ENCODE peak calls at places on chromosomes 5 and 9, in five cellular contexts. One of them, this sample, is unnamed.

GRCh38 chr9:650362-650761 is 191.1 kb upstream of the DMRT1 start:
- ATAC-seq in GM12878: peak
- ATAC-seq in body of pancreas: no peak
- ATAC-seq in PC-3: no peak
- ATAC-seq in pancreas: peak
- ATAC-seq in this sample: no peak

GRCh38 chr9:135946392-135946994 is 14.7 kb downstream of the UBAC1 start:
- ATAC-seq in GM12878: no peak
- ATAC-seq in PC-3: no peak
- ATAC-seq in pancreas: no peak
- ATAC-seq in body of pancreas: no peak
- ATAC-seq in this sample: no peak

GRCh38 chr5:55959208-55959607 is 35.6 kb downstream of the IL6ST start:
- ATAC-seq in body of pancreas: no peak
- ATAC-seq in PC-3: no peak
- ATAC-seq in pancreas: no peak
- ATAC-seq in GM12878: peak
- ATAC-seq in this sample: no peak

GRCh38 chr9:98095401-98095800 is 23.6 kb downstream of the TRIM14 start:
- ATAC-seq in PC-3: no peak
- ATAC-seq in GM12878: no peak
- ATAC-seq in body of pancreas: no peak
- ATAC-seq in pancreas: no peak
- ATAC-seq in this sample: no peak

GRCh38 chr5:5139358-5140050 is 626 bp upstream of the ADAMTS16 start:
- ATAC-seq in body of pancreas: peak
- ATAC-seq in GM12878: no peak
- ATAC-seq in pancreas: peak
- ATAC-seq in PC-3: no peak
- ATAC-seq in this sample: peak

GRCh38 chr9:93217706-93218105 is 33.8 kb downstream of the WNK2 start:
- ATAC-seq in pancreas: peak
- ATAC-seq in GM12878: no peak
- ATAC-seq in body of pancreas: peak
- ATAC-seq in PC-3: no peak
- ATAC-seq in this sample: no peak

GRCh38 chr5:54703568-54704255 is 186.2 kb downstream of the SNX18 start:
- ATAC-seq in body of pancreas: no peak
- ATAC-seq in pancreas: no peak
- ATAC-seq in PC-3: no peak
- ATAC-seq in GM12878: no peak
- ATAC-seq in this sample: no peak

GRCh38 chr5:134119720-134120119 is 5.2 kb downstream of the TCF7 start:
- ATAC-seq in PC-3: no peak
- ATAC-seq in body of pancreas: no peak
- ATAC-seq in pancreas: no peak
- ATAC-seq in GM12878: no peak
- ATAC-seq in this sample: no peak

GRCh38 chr5:169997736-169998284 is 17.5 kb upstream of the INSYN2B start:
- ATAC-seq in body of pancreas: no peak
- ATAC-seq in PC-3: no peak
- ATAC-seq in pancreas: no peak
- ATAC-seq in GM12878: peak
- ATAC-seq in this sample: no peak

GRCh38 chr5:18119156-18119785 is 485.0 kb downstream of the TAF11L14 start:
- ATAC-seq in PC-3: no peak
- ATAC-seq in body of pancreas: no peak
- ATAC-seq in GM12878: no peak
- ATAC-seq in pancreas: no peak
- ATAC-seq in this sample: no peak

GRCh38 chr9:136100700-136101614 is 5.9 kb upstream of the NACC2 start:
- ATAC-seq in PC-3: no peak
- ATAC-seq in GM12878: peak
- ATAC-seq in pancreas: no peak
- ATAC-seq in body of pancreas: no peak
- ATAC-seq in this sample: no peak

GRCh38 chr9:104386425-104387069 is 117.5 kb upstream of the OR13F1 start:
- ATAC-seq in PC-3: peak
- ATAC-seq in GM12878: peak
- ATAC-seq in body of pancreas: peak
- ATAC-seq in pancreas: peak
- ATAC-seq in this sample: no peak

GRCh38 chr9:10265102-10265708 is 347.6 kb downstream of the PTPRD start:
- ATAC-seq in GM12878: no peak
- ATAC-seq in body of pancreas: no peak
- ATAC-seq in PC-3: peak
- ATAC-seq in pancreas: no peak
- ATAC-seq in this sample: no peak

GRCh38 chr9:84382728-84383127 is 42.2 kb upstream of the SLC28A3 start:
- ATAC-seq in body of pancreas: no peak
- ATAC-seq in GM12878: no peak
- ATAC-seq in PC-3: no peak
- ATAC-seq in pancreas: no peak
- ATAC-seq in this sample: no peak

GRCh38 chr5:79032031-79032711 is 37.3 kb downstream of the DMGDH start:
- ATAC-seq in pancreas: no peak
- ATAC-seq in body of pancreas: no peak
- ATAC-seq in GM12878: no peak
- ATAC-seq in PC-3: no peak
- ATAC-seq in this sample: no peak

GRCh38 chr5:79036769-79037168 is 32.7 kb downstream of the DMGDH start:
- ATAC-seq in body of pancreas: no peak
- ATAC-seq in GM12878: no peak
- ATAC-seq in pancreas: no peak
- ATAC-seq in PC-3: no peak
- ATAC-seq in this sample: no peak

GRCh38 chr5:79035237-79035636 is 34.2 kb downstream of the DMGDH start:
- ATAC-seq in body of pancreas: no peak
- ATAC-seq in GM12878: no peak
- ATAC-seq in PC-3: no peak
- ATAC-seq in pancreas: no peak
- ATAC-seq in this sample: no peak

GRCh38 chr5:79030663-79031480 is 38.6 kb downstream of the DMGDH start:
- ATAC-seq in PC-3: no peak
- ATAC-seq in pancreas: no peak
- ATAC-seq in GM12878: no peak
- ATAC-seq in body of pancreas: peak
- ATAC-seq in this sample: no peak

DNA sequence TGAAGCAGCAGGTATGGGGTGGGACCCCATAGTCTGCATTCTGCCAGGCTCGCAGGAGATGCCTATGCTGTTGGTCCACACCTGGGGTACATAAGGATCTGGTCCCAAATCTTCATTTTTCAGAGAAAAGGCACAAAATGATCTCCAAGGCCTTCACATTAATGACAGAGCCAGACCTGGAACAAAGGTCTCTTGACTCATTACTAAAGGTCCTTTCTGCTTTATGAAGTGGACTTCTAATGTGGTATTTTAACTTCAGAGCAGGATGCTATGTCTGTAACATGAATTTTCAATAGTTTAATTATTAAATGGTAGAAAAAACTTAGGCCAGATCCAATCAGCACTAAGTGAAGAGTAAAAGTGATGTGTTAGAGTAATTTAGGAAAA is 38.0 kb downstream of the DMGDH start:
- ATAC-seq in body of pancreas: no peak
- ATAC-seq in pancreas: no peak
- ATAC-seq in PC-3: no peak
- ATAC-seq in GM12878: no peak
- ATAC-seq in this sample: no peak
- TF ChIP-seq CTCF in body of pancreas: no peak
- TF ChIP-seq CTCF in pancreas: no peak
- TF ChIP-seq CTCF in PC-3: no peak
- TF ChIP-seq CTCF in GM12878: no peak
- TF ChIP-seq CTCF in this sample: no peak

DNA sequence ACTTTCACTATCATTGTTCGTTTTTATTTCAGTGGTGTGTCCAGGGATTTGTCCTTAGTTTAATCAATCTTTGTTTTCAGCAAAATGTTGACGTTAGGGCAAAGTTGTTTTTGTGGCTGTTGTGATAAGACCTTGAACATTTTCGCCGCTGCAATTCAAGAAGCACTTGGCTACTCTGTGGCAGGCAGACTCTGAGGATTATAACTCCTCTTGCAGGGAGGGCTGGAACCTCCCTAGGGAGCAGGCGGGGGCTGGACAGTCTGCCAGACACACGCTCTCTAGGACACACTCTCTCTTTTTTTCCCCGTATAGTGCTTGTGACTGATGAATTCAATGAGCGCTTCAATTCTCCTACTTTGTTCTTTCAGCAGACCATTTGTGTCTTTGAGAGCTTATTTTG is 252.9 kb downstream of the FBXL7 start:
- ATAC-seq in PC-3: no peak
- ATAC-seq in pancreas: no peak
- ATAC-seq in GM12878: no peak
- ATAC-seq in body of pancreas: no peak
- ATAC-seq in this sample: no peak
- H3K4me3 ChIP-seq in PC-3: no peak
- H3K4me3 ChIP-seq in pancreas: no peak
- H3K4me3 ChIP-seq in GM12878: no peak
- H3K4me3 ChIP-seq in body of pancreas: no peak
- H3K4me3 ChIP-seq in this sample: peak

GRCh38 chr5:178590924-178591423 is 781 bp upstream of the COL23A1 start:
- ATAC-seq in GM12878: no peak
- ATAC-seq in pancreas: no peak
- ATAC-seq in PC-3: no peak
- ATAC-seq in body of pancreas: no peak
- ATAC-seq in this sample: peak
- TF ChIP-seq CTCF in GM12878: no peak
- TF ChIP-seq CTCF in pancreas: no peak
- TF ChIP-seq CTCF in PC-3: peak
- TF ChIP-seq CTCF in body of pancreas: no peak
- TF ChIP-seq CTCF in this sample: peak

GRCh38 chr5:194102-194501 is 2.8 kb downstream of the LRRC14B start:
- ATAC-seq in pancreas: no peak
- ATAC-seq in PC-3: no peak
- ATAC-seq in GM12878: no peak
- ATAC-seq in body of pancreas: no peak
- ATAC-seq in this sample: no peak

GRCh38 chr5:191949-192690 is 825 bp downstream of the LRRC14B start:
- ATAC-seq in PC-3: no peak
- ATAC-seq in pancreas: no peak
- ATAC-seq in GM12878: no peak
- ATAC-seq in body of pancreas: no peak
- ATAC-seq in this sample: no peak

GRCh38 chr5:192970-193831 is 1.9 kb downstream of the LRRC14B start:
- ATAC-seq in PC-3: no peak
- ATAC-seq in GM12878: no peak
- ATAC-seq in body of pancreas: no peak
- ATAC-seq in pancreas: no peak
- ATAC-seq in this sample: no peak

GRCh38 chr5:191036-191948 is at the start of gene LRRC14B:
- ATAC-seq in PC-3: no peak
- ATAC-seq in body of pancreas: peak
- ATAC-seq in GM12878: peak
- ATAC-seq in pancreas: peak
- ATAC-seq in this sample: peak

GRCh38 chr5:192691-192969 is 1.3 kb downstream of the LRRC14B start:
- ATAC-seq in body of pancreas: no peak
- ATAC-seq in pancreas: no peak
- ATAC-seq in PC-3: no peak
- ATAC-seq in GM12878: no peak
- ATAC-seq in this sample: no peak
- H3K4me3 ChIP-seq in body of pancreas: no peak
- H3K4me3 ChIP-seq in pancreas: no peak
- H3K4me3 ChIP-seq in PC-3: no peak
- H3K4me3 ChIP-seq in GM12878: no peak
- H3K4me3 ChIP-seq in this sample: no peak

GRCh38 chr9:14488421-14489190 is 174.7 kb upstream of the NFIB start:
- ATAC-seq in body of pancreas: no peak
- ATAC-seq in GM12878: no peak
- ATAC-seq in PC-3: no peak
- ATAC-seq in pancreas: no peak
- ATAC-seq in this sample: no peak

GRCh38 chr9:14485366-14485765 is 171.4 kb upstream of the NFIB start:
- ATAC-seq in body of pancreas: no peak
- ATAC-seq in pancreas: no peak
- ATAC-seq in PC-3: peak
- ATAC-seq in GM12878: no peak
- ATAC-seq in this sample: no peak

GRCh38 chr9:14482856-14483255 is 168.9 kb upstream of the NFIB start:
- ATAC-seq in pancreas: no peak
- ATAC-seq in PC-3: peak
- ATAC-seq in body of pancreas: no peak
- ATAC-seq in GM12878: no peak
- ATAC-seq in this sample: no peak

GRCh38 chr9:14487547-14488185 is 173.7 kb upstream of the NFIB start:
- ATAC-seq in body of pancreas: no peak
- ATAC-seq in pancreas: no peak
- ATAC-seq in PC-3: no peak
- ATAC-seq in GM12878: no peak
- ATAC-seq in this sample: no peak
- TF ChIP-seq CTCF in body of pancreas: no peak
- TF ChIP-seq CTCF in pancreas: no peak
- TF ChIP-seq CTCF in PC-3: no peak
- TF ChIP-seq CTCF in GM12878: no peak
- TF ChIP-seq CTCF in this sample: no peak

GRCh38 chr5:144121577-144121976 is 48.9 kb downstream of the YIPF5 start:
- ATAC-seq in PC-3: no peak
- ATAC-seq in body of pancreas: no peak
- ATAC-seq in pancreas: no peak
- ATAC-seq in GM12878: no peak
- ATAC-seq in this sample: no peak

GRCh38 chr5:144122641-144123040 is 47.8 kb downstream of the YIPF5 start:
- ATAC-seq in GM12878: no peak
- ATAC-seq in PC-3: no peak
- ATAC-seq in body of pancreas: no peak
- ATAC-seq in pancreas: no peak
- ATAC-seq in this sample: no peak

GRCh38 chr5:144126707-144127106 is 43.8 kb downstream of the YIPF5 start:
- ATAC-seq in GM12878: no peak
- ATAC-seq in pancreas: no peak
- ATAC-seq in body of pancreas: no peak
- ATAC-seq in PC-3: no peak
- ATAC-seq in this sample: no peak

GRCh38 chr5:144122081-144122480 is 48.4 kb downstream of the YIPF5 start:
- ATAC-seq in GM12878: no peak
- ATAC-seq in body of pancreas: no peak
- ATAC-seq in pancreas: no peak
- ATAC-seq in PC-3: no peak
- ATAC-seq in this sample: no peak

GRCh38 chr5:144125163-144125726 is 45.2 kb downstream of the YIPF5 start:
- ATAC-seq in PC-3: no peak
- ATAC-seq in GM12878: no peak
- ATAC-seq in pancreas: no peak
- ATAC-seq in body of pancreas: no peak
- ATAC-seq in this sample: no peak
- H3K4me3 ChIP-seq in PC-3: no peak
- H3K4me3 ChIP-seq in GM12878: no peak
- H3K4me3 ChIP-seq in pancreas: no peak
- H3K4me3 ChIP-seq in body of pancreas: no peak
- H3K4me3 ChIP-seq in this sample: no peak

DNA sequence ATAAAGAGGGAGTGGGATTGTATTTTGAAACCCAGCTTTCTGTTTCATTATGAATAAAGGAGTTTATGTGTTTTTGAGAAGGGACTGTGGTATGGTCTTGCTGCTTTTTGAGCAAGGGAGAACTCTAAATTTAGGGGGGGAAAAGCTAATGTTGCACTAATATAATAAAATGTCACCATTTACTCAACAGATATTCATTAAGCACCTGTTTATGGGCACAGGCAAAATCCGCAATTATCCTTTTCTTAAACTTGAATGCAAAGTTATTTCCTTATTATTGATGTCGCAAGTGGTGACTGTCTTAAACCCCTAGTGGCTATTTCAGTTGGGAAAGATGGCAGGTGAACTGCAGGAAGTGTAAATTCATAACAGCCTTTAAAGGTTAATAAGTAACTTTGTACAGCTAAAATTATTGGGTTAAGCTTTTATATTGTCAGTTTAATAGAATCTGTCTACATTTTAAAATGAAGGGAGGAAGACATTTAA is 1.5 kb downstream of the CDC42SE2 start:
- ATAC-seq in pancreas: peak
- ATAC-seq in body of pancreas: peak
- ATAC-seq in PC-3: no peak
- ATAC-seq in GM12878: peak
- ATAC-seq in this sample: no peak
- TF ChIP-seq CTCF in pancreas: peak
- TF ChIP-seq CTCF in body of pancreas: peak
- TF ChIP-seq CTCF in PC-3: peak
- TF ChIP-seq CTCF in GM12878: peak
- TF ChIP-seq CTCF in this sample: peak

This sample was measured in gastroesophageal sphincter.